ENCODE peak calls at places on chromosomes 4 and X, in six cellular contexts. U is OCI-LY7, F is AG10803, J is AG04449, E is foreskin fibroblast, C is brain microvascular endothelial cell. Z is an unnamed sample.

GRCh38 chr4:184450045-184450444 is 24.3 kb downstream of the IRF2 start:
- DNase-seq in J (no peak), C (peak), F (peak), U (no peak), E (peak), Z (no peak)

GRCh38 chr4:153438916-153439756 is 27.0 kb upstream of the TMEM131L start:
- DNase-seq in J (no peak), U (peak), E (no peak), F (no peak), C (no peak), Z (peak)

GRCh38 chrX:150238656-150239382 is 124.3 kb upstream of the MAMLD1 start:
- DNase-seq in J (no peak), F (no peak), C (no peak), U (no peak), E (no peak), Z (no peak)

GRCh38 chrX:95071052-95071451 is 1397.0 kb downstream of the FAM133A start:
- DNase-seq in F (no peak), U (no peak), C (no peak), E (no peak), J (no peak), Z (no peak)

GRCh38 chr4:22850630-22851029 is 157.9 kb downstream of the GBA3 start:
- DNase-seq in F (no peak), E (no peak), C (no peak), J (no peak), U (no peak), Z (no peak)

GRCh38 chr4:155667538-155668511 is 1.2 kb downstream of the GUCY1A1 start:
- DNase-seq in U (no peak), J (no peak), E (peak), F (peak), C (peak), Z (peak)

GRCh38 chrX:153381684-153382532 is 19.2 kb downstream of the PNMA6E start:
- DNase-seq in F (peak), J (peak), E (peak), C (peak), U (peak), Z (no peak)

GRCh38 chr4:102420563-102421221 is 75.4 kb upstream of the SLC39A8 start:
- DNase-seq in E (peak), C (no peak), U (peak), F (peak), J (no peak), Z (no peak)

GRCh38 chr4:127188847-127189246 is 443.9 kb upstream of the INTU start:
- DNase-seq in C (no peak), E (peak), F (no peak), J (no peak), U (no peak), Z (no peak)

GRCh38 chr4:534576-535151 is 35.7 kb downstream of the PIGG start:
- DNase-seq in J (no peak), C (no peak), U (no peak), F (no peak), E (no peak), Z (no peak)

GRCh38 chrX:41381685-41382084 is 47.7 kb downstream of the DDX3X start:
- DNase-seq in J (peak), F (peak), E (peak), U (no peak), C (peak), Z (no peak)

GRCh38 chrX:18885317-18886004 is 98.5 kb downstream of the PHKA2 start:
- DNase-seq in E (peak), U (no peak), C (no peak), F (no peak), J (no peak), Z (no peak)

GRCh38 chrX:43618376-43619205 is 37.5 kb upstream of the MAOA start:
- DNase-seq in C (no peak), U (no peak), J (no peak), F (no peak), E (no peak), Z (no peak)

GRCh38 chr4:110344165-110344564 is 131.8 kb upstream of the ENPEP start:
- DNase-seq in U (no peak), E (peak), J (no peak), C (peak), F (no peak), Z (no peak)
- TF ChIP-seq CTCF in U (peak), E (peak), J (peak), C (peak), F (peak), Z (no peak)

DNA sequence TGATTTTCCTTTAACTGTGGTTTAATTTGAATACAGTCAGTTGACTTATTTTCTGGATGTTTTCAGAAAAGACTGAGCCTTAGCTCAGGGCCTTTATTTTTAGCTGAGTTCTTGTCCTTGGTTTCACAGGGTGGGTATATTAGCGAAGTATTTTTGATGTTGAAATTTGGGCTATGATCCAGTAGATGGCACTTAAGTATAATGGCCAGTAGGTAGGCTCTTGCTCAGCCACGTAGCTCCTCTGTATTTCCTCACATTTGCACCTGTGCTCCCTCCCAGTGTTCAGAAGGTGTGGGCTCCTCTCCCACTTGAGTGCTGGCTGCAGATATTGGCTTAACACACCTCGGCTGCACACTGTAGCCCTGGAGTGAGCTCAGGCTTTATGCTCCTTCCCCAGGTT is 549.9 kb upstream of the AMOT start:
- DNase-seq in J (no peak), F (no peak), C (no peak), U (no peak), E (no peak), Z (no peak)
- TF ChIP-seq CTCF in J (no peak), F (no peak), C (no peak), U (no peak), E (no peak), Z (no peak)

GRCh38 chrX:148958896-148959295 is 458.5 kb downstream of the AFF2 start:
- DNase-seq in E (no peak), C (no peak), J (no peak), F (peak), U (no peak), Z (no peak)
- TF ChIP-seq CTCF in E (no peak), C (no peak), J (no peak), F (no peak), U (no peak), Z (no peak)

DNA sequence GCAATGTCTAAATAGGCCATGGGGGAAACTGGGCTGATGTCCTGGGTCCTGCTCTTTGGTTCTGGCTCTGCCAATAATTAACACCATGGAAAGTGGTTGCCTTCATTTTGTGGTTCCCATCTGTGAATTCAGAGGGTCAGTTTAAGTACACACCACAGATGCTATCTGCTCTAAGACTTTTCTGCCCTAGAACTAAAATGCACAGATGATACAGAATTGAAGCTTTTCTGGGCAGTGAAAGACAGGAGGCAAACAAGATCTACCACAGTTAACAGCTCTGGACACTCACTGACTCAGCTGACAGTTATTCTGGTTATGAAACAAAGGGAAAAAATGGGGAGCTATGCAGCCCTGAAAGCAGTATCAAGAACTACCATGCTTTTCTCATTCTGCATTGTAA is 37.3 kb downstream of the APBB2 start:
- DNase-seq in F (peak), E (peak), U (no peak), C (peak), J (no peak), Z (no peak)
- TF ChIP-seq CTCF in F (peak), E (no peak), U (no peak), C (peak), J (peak), Z (no peak)

DNA sequence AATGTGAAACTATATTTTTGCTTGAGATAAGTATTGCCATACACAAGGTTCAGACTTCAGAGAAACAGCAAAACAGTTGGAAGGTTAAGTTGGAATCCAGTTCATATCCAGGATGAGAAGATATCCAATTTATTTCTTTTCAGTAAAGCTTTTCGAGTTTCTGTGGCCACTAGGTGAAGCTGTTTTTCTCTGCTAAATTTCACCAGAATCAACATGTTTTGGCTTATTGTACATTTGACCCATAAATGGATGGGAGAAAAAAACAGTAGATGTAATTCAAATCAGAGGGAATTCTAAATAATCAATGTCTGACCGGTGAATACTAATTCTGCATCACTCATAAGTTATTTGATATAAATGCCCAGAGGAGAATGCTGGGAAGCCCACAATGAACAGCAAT is 9.1 kb upstream of the METTL14 start:
- DNase-seq in E (peak), F (no peak), U (no peak), J (no peak), C (no peak), Z (no peak)
- TF ChIP-seq CTCF in E (peak), F (peak), U (peak), J (peak), C (peak), Z (no peak)

GRCh38 chr4:140993969-140994459 is 139.3 kb downstream of the RNF150 start:
- DNase-seq in J (no peak), C (no peak), E (no peak), U (no peak), F (no peak), Z (no peak)

GRCh38 chr4:140989944-140990343 is 143.3 kb downstream of the RNF150 start:
- DNase-seq in C (no peak), J (no peak), E (no peak), U (no peak), F (no peak), Z (no peak)

GRCh38 chr4:140993350-140993749 is 139.9 kb downstream of the RNF150 start:
- DNase-seq in J (no peak), E (no peak), C (no peak), F (no peak), U (no peak), Z (no peak)

GRCh38 chr4:140996757-140997156 is 136.5 kb downstream of the RNF150 start:
- DNase-seq in J (peak), C (peak), F (peak), E (peak), U (no peak), Z (no peak)

GRCh38 chr4:140995058-140995457 is 138.2 kb downstream of the RNF150 start:
- DNase-seq in E (peak), U (no peak), C (no peak), F (no peak), J (no peak), Z (no peak)
- TF ChIP-seq CTCF in E (no peak), U (no peak), C (no peak), F (no peak), J (no peak), Z (no peak)

GRCh38 chr4:100504086-100504874 is 13.5 kb downstream of the EMCN start:
- DNase-seq in J (no peak), U (no peak), E (no peak), C (peak), F (no peak), Z (no peak)
- TF ChIP-seq CTCF in J (no peak), U (peak), E (no peak), C (no peak), F (no peak), Z (no peak)